ENCODE peak calls at places on chromosomes 5 and 9, in ten cellular contexts. One of them, this sample, is unnamed.
A peak's percentile ranks its signal among the peaks of the same experiment; 100 is the strongest.

GRCh38 chr5:150429410-150429873 is 16.7 kb upstream of the CD74 start:
- DNase-seq in WERI-Rb-1: no peak
- DNase-seq in neuronal stem cell: no peak
- DNase-seq in PC-3: no peak
- DNase-seq in GM23338: no peak
- DNase-seq in CD8-positive, alpha-beta T cell: no peak
- DNase-seq in heart left ventricle: no peak
- DNase-seq in H1: no peak
- DNase-seq in pancreas: no peak
- DNase-seq in ascending aorta: no peak
- DNase-seq in this sample: no peak

GRCh38 chr9:104856413-104856941 is 71.5 kb downstream of the ABCA1 start:
- DNase-seq in PC-3: peak; percentile 65
- DNase-seq in neuronal stem cell: no peak
- DNase-seq in CD8-positive, alpha-beta T cell: no peak
- DNase-seq in GM23338: no peak
- DNase-seq in WERI-Rb-1: peak; percentile 49
- DNase-seq in ascending aorta: no peak
- DNase-seq in heart left ventricle: no peak
- DNase-seq in pancreas: no peak
- DNase-seq in H1: no peak
- DNase-seq in this sample: no peak

GRCh38 chr5:157109744-157110143 is 900 bp upstream of the HAVCR2 start:
- DNase-seq in CD8-positive, alpha-beta T cell: no peak
- DNase-seq in WERI-Rb-1: no peak
- DNase-seq in heart left ventricle: no peak
- DNase-seq in H1: no peak
- DNase-seq in ascending aorta: no peak
- DNase-seq in PC-3: no peak
- DNase-seq in neuronal stem cell: no peak
- DNase-seq in pancreas: no peak
- DNase-seq in GM23338: no peak
- DNase-seq in this sample: no peak

GRCh38 chr5:158375531-158375930 is 516.6 kb upstream of the CLINT1 start:
- DNase-seq in WERI-Rb-1: no peak
- DNase-seq in GM23338: no peak
- DNase-seq in ascending aorta: no peak
- DNase-seq in PC-3: no peak
- DNase-seq in pancreas: no peak
- DNase-seq in neuronal stem cell: no peak
- DNase-seq in H1: no peak
- DNase-seq in heart left ventricle: no peak
- DNase-seq in CD8-positive, alpha-beta T cell: no peak
- DNase-seq in this sample: no peak

GRCh38 chr5:178244566-178244965 is 12.0 kb upstream of the PHYKPL start:
- DNase-seq in H1: no peak
- DNase-seq in pancreas: no peak
- DNase-seq in CD8-positive, alpha-beta T cell: no peak
- DNase-seq in PC-3: no peak
- DNase-seq in heart left ventricle: no peak
- DNase-seq in neuronal stem cell: no peak
- DNase-seq in WERI-Rb-1: no peak
- DNase-seq in GM23338: no peak
- DNase-seq in ascending aorta: no peak
- DNase-seq in this sample: no peak

GRCh38 chr5:154446183-154447073 is 631 bp downstream of the SAP30L start:
- DNase-seq in pancreas: peak; percentile 50
- DNase-seq in GM23338: peak; percentile 65
- DNase-seq in H1: peak; percentile 70
- DNase-seq in heart left ventricle: peak; percentile 76
- DNase-seq in WERI-Rb-1: peak; percentile 40
- DNase-seq in ascending aorta: no peak
- DNase-seq in CD8-positive, alpha-beta T cell: no peak
- DNase-seq in neuronal stem cell: peak; percentile 57
- DNase-seq in PC-3: peak; percentile 43
- DNase-seq in this sample: no peak

GRCh38 chr5:150159741-150160179 is 4.1 kb upstream of the PDGFRB start:
- DNase-seq in PC-3: no peak
- DNase-seq in GM23338: peak; percentile 34
- DNase-seq in CD8-positive, alpha-beta T cell: no peak
- DNase-seq in pancreas: no peak
- DNase-seq in neuronal stem cell: no peak
- DNase-seq in H1: no peak
- DNase-seq in heart left ventricle: peak; percentile 87
- DNase-seq in WERI-Rb-1: no peak
- DNase-seq in ascending aorta: no peak
- DNase-seq in this sample: no peak

GRCh38 chr9:120868676-120869359 is 8.2 kb downstream of the PHF19 start:
- DNase-seq in pancreas: peak; percentile 100
- DNase-seq in PC-3: peak; percentile 92
- DNase-seq in ascending aorta: peak; percentile 88
- DNase-seq in GM23338: peak; percentile 99
- DNase-seq in heart left ventricle: peak; percentile 97
- DNase-seq in WERI-Rb-1: peak; percentile 62
- DNase-seq in H1: peak; percentile 98
- DNase-seq in neuronal stem cell: peak; percentile 93
- DNase-seq in CD8-positive, alpha-beta T cell: peak; percentile 95
- DNase-seq in this sample: peak; percentile 84

GRCh38 chr9:110021891-110022290 is 186.1 kb downstream of the C9orf152 start:
- DNase-seq in neuronal stem cell: no peak
- DNase-seq in H1: no peak
- DNase-seq in CD8-positive, alpha-beta T cell: no peak
- DNase-seq in PC-3: no peak
- DNase-seq in heart left ventricle: no peak
- DNase-seq in WERI-Rb-1: no peak
- DNase-seq in pancreas: no peak
- DNase-seq in ascending aorta: no peak
- DNase-seq in GM23338: no peak
- DNase-seq in this sample: no peak

GRCh38 chr5:172624996-172625939 is 15.8 kb upstream of the NEURL1B start:
- DNase-seq in WERI-Rb-1: no peak
- DNase-seq in ascending aorta: no peak
- DNase-seq in neuronal stem cell: no peak
- DNase-seq in heart left ventricle: no peak
- DNase-seq in pancreas: no peak
- DNase-seq in CD8-positive, alpha-beta T cell: no peak
- DNase-seq in GM23338: no peak
- DNase-seq in PC-3: no peak
- DNase-seq in H1: no peak
- DNase-seq in this sample: no peak

GRCh38 chr5:8913522-8913921 is 632.4 kb downstream of the SEMA5A start:
- DNase-seq in GM23338: no peak
- DNase-seq in heart left ventricle: no peak
- DNase-seq in WERI-Rb-1: no peak
- DNase-seq in CD8-positive, alpha-beta T cell: no peak
- DNase-seq in neuronal stem cell: no peak
- DNase-seq in PC-3: no peak
- DNase-seq in ascending aorta: no peak
- DNase-seq in H1: no peak
- DNase-seq in pancreas: no peak
- DNase-seq in this sample: no peak

GRCh38 chr9:112061152-112061740 is 113.9 kb downstream of the SUSD1 start:
- DNase-seq in PC-3: peak; percentile 90
- DNase-seq in heart left ventricle: peak; percentile 67
- DNase-seq in WERI-Rb-1: no peak
- DNase-seq in H1: no peak
- DNase-seq in neuronal stem cell: no peak
- DNase-seq in pancreas: no peak
- DNase-seq in CD8-positive, alpha-beta T cell: no peak
- DNase-seq in ascending aorta: peak; percentile 66
- DNase-seq in GM23338: no peak
- DNase-seq in this sample: no peak

GRCh38 chr5:104186100-104186499 is 623.5 kb upstream of the NUDT12 start:
- DNase-seq in pancreas: no peak
- DNase-seq in H1: no peak
- DNase-seq in GM23338: peak; percentile 57
- DNase-seq in CD8-positive, alpha-beta T cell: no peak
- DNase-seq in ascending aorta: no peak
- DNase-seq in WERI-Rb-1: peak; percentile 20
- DNase-seq in PC-3: no peak
- DNase-seq in neuronal stem cell: no peak
- DNase-seq in heart left ventricle: no peak
- DNase-seq in this sample: peak; percentile 5

GRCh38 chr9:82423700-82424099 is 435.1 kb downstream of the SPATA31D1 start:
- DNase-seq in WERI-Rb-1: no peak
- DNase-seq in H1: no peak
- DNase-seq in neuronal stem cell: no peak
- DNase-seq in heart left ventricle: no peak
- DNase-seq in pancreas: no peak
- DNase-seq in CD8-positive, alpha-beta T cell: no peak
- DNase-seq in PC-3: no peak
- DNase-seq in GM23338: no peak
- DNase-seq in ascending aorta: no peak
- DNase-seq in this sample: no peak

GRCh38 chr5:97049175-97049574 is 93.2 kb downstream of the LIX1 start:
- DNase-seq in PC-3: no peak
- DNase-seq in heart left ventricle: no peak
- DNase-seq in ascending aorta: no peak
- DNase-seq in CD8-positive, alpha-beta T cell: no peak
- DNase-seq in neuronal stem cell: no peak
- DNase-seq in GM23338: no peak
- DNase-seq in pancreas: no peak
- DNase-seq in WERI-Rb-1: no peak
- DNase-seq in H1: no peak
- DNase-seq in this sample: no peak

DNA sequence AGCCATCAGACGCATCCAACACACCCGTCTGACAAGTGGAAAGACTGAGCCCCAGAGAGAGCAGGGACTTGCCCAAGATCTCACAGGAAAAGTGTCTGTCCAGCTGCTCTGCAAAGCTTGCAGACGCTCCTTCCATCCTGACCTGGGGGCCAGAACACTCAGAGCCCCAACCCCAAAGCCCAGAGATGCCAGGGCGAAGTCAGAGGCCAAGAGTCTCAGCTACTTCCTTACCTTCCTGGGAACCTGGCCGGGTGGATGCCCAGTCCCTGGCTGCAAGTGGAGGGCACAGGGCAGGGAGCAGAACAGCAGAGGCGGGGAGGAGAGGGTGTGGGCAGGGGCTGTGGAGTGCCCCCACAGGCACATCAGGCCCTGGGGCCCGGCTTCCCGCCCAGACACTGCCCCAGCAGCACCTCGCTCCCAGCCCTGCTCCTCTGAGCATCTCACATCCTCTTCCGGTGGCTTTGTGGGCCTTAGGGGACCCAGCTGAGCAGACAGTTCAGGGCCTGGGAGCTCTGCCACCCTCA is 9.7 kb upstream of the RALGDS start:
- DNase-seq in PC-3: no peak
- DNase-seq in WERI-Rb-1: no peak
- DNase-seq in pancreas: peak; percentile 39
- DNase-seq in GM23338: no peak
- DNase-seq in ascending aorta: no peak
- DNase-seq in heart left ventricle: no peak
- DNase-seq in neuronal stem cell: no peak
- DNase-seq in CD8-positive, alpha-beta T cell: peak; percentile 52
- DNase-seq in H1: no peak
- DNase-seq in this sample: no peak
- H3K27ac ChIP-seq in PC-3: no peak overlapping the region
- H3K27ac ChIP-seq in WERI-Rb-1: no peak overlapping the region
- H3K27ac ChIP-seq in pancreas: no peak overlapping the region
- H3K27ac ChIP-seq in GM23338: no peak overlapping the region
- H3K27ac ChIP-seq in ascending aorta: no peak overlapping the region
- H3K27ac ChIP-seq in heart left ventricle: no peak overlapping the region
- H3K27ac ChIP-seq in neuronal stem cell: no peak overlapping the region
- H3K27ac ChIP-seq in CD8-positive, alpha-beta T cell: peak overlapping the region; percentile 84
- H3K27ac ChIP-seq in H1: no peak overlapping the region
- H3K27ac ChIP-seq in this sample: no peak overlapping the region

GRCh38 chr5:1104327-1105006 is 7.4 kb downstream of the SLC12A7 start:
- DNase-seq in ascending aorta: no peak
- DNase-seq in neuronal stem cell: no peak
- DNase-seq in pancreas: no peak
- DNase-seq in GM23338: no peak
- DNase-seq in heart left ventricle: no peak
- DNase-seq in WERI-Rb-1: no peak
- DNase-seq in H1: no peak
- DNase-seq in PC-3: no peak
- DNase-seq in CD8-positive, alpha-beta T cell: no peak
- DNase-seq in this sample: no peak
- H3K4me3 ChIP-seq in ascending aorta: no peak overlapping the region
- H3K4me3 ChIP-seq in neuronal stem cell: no peak overlapping the region
- H3K4me3 ChIP-seq in pancreas: no peak overlapping the region
- H3K4me3 ChIP-seq in GM23338: no peak overlapping the region
- H3K4me3 ChIP-seq in heart left ventricle: peak overlapping the region; percentile 50
- H3K4me3 ChIP-seq in WERI-Rb-1: no peak overlapping the region
- H3K4me3 ChIP-seq in H1: no peak overlapping the region
- H3K4me3 ChIP-seq in PC-3: no peak overlapping the region
- H3K4me3 ChIP-seq in CD8-positive, alpha-beta T cell: peak overlapping the region; percentile 79
- H3K4me3 ChIP-seq in this sample: no peak overlapping the region

DNA sequence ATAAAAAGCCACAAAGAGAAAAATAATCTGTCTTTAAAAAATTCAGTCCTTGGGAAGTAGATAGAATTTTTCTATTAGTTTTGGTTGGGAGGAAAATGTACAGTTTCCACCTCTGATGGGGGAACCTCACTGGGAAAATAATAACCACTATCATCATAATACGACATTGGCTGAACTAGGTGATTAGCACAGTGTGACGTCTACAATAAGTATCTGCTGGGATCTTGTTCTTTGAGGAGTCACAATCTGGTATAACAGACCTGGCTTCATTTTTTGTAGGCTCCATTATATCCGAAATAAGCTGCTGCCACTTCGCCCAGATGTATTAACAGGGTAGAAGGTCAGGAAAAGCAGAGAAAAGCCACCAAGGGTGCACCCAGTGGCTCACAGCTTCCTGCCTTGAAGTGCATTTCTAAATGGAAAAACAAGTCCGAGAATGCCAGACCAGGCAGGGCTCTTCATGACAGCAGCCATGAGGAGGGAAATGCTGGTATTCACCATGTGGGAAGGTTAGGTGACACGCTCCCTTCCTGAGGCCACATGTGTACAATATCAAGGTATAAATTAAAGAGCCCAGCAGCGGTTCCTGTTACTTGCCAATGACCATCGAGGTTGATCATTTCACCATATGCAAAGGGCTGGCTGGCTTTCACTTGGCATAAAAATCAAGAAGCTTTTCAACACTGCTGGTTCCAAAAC is 152.8 kb downstream of the PRELID2 start:
- DNase-seq in CD8-positive, alpha-beta T cell: no peak
- DNase-seq in H1: no peak
- DNase-seq in PC-3: no peak
- DNase-seq in ascending aorta: no peak
- DNase-seq in neuronal stem cell: no peak
- DNase-seq in heart left ventricle: no peak
- DNase-seq in GM23338: no peak
- DNase-seq in pancreas: no peak
- DNase-seq in WERI-Rb-1: no peak
- DNase-seq in this sample: no peak
- H3K27ac ChIP-seq in CD8-positive, alpha-beta T cell: no peak overlapping the region
- H3K27ac ChIP-seq in H1: no peak overlapping the region
- H3K27ac ChIP-seq in PC-3: no peak overlapping the region
- H3K27ac ChIP-seq in ascending aorta: no peak overlapping the region
- H3K27ac ChIP-seq in neuronal stem cell: no peak overlapping the region
- H3K27ac ChIP-seq in heart left ventricle: no peak overlapping the region
- H3K27ac ChIP-seq in GM23338: no peak overlapping the region
- H3K27ac ChIP-seq in pancreas: no peak overlapping the region
- H3K27ac ChIP-seq in WERI-Rb-1: no peak overlapping the region
- H3K27ac ChIP-seq in this sample: no peak overlapping the region

DNA sequence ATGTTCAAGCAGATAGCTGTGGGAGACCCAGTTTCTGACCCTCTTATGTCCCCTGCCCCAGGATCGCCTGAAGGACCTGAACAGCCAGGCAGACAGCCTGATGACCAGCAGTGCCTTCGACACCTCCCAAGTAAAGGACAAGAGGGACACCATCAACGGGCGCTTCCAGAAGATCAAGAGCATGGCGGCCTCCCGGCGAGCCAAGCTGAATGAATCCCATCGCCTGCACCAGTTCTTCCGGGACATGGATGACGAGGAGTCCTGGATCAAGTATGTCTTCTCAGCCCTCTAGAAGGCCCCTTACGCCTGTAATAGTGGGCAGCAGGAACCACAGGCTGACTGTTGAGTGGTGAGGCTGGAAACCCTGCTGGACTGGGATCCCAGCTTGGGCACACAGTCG is 41.1 kb downstream of the DYNC2I2 start:
- DNase-seq in H1: no peak
- DNase-seq in pancreas: no peak
- DNase-seq in GM23338: no peak
- DNase-seq in PC-3: no peak
- DNase-seq in neuronal stem cell: no peak
- DNase-seq in WERI-Rb-1: no peak
- DNase-seq in heart left ventricle: no peak
- DNase-seq in ascending aorta: no peak
- DNase-seq in CD8-positive, alpha-beta T cell: no peak
- DNase-seq in this sample: no peak
- H3K4me3 ChIP-seq in H1: no peak overlapping the region
- H3K4me3 ChIP-seq in pancreas: no peak overlapping the region
- H3K4me3 ChIP-seq in GM23338: no peak overlapping the region
- H3K4me3 ChIP-seq in PC-3: no peak overlapping the region
- H3K4me3 ChIP-seq in neuronal stem cell: no peak overlapping the region
- H3K4me3 ChIP-seq in WERI-Rb-1: no peak overlapping the region
- H3K4me3 ChIP-seq in heart left ventricle: no peak overlapping the region
- H3K4me3 ChIP-seq in ascending aorta: no peak overlapping the region
- H3K4me3 ChIP-seq in CD8-positive, alpha-beta T cell: no peak overlapping the region
- H3K4me3 ChIP-seq in this sample: no peak overlapping the region